ENCODE peak calls at places on chromosomes 11 and 22, in four cellular contexts. X is upper lobe of right lung, Q is AG04449, S is epithelial cell of esophagus. I is an unnamed sample.

GRCh38 chr11:77467993-77468392 is 5.9 kb downstream of the PAK1 start:
- DNase-seq in S (peak; percentile 37), X (no peak), Q (no peak), I (no peak)

GRCh38 chr22:37057226-37057625 is 5.7 kb downstream of the KCTD17 start:
- DNase-seq in X (no peak), Q (no peak), S (no peak), I (no peak)

GRCh38 chr11:111938687-111939160 is 1.6 kb downstream of the DIXDC1 start:
- DNase-seq in Q (no peak), X (no peak), S (peak; percentile 62), I (no peak)

GRCh38 chr11:27972432-27973170 is 135.4 kb downstream of the KIF18A start:
- DNase-seq in Q (no peak), S (peak; percentile 19), X (no peak), I (no peak)

GRCh38 chr11:45100338-45100737 is 46.1 kb upstream of the PRDM11 start:
- DNase-seq in S (peak; percentile 16), Q (no peak), X (no peak), I (no peak)

GRCh38 chr22:46881373-46882118 is 119.1 kb downstream of the TBC1D22A start:
- DNase-seq in X (no peak), Q (no peak), S (peak; percentile 66), I (no peak)

GRCh38 chr11:128814856-128815705 is 52.0 kb downstream of the KCNJ1 start:
- DNase-seq in X (no peak), Q (peak; percentile 85), S (peak; percentile 78), I (no peak)

GRCh38 chr22:32426881-32427280 is 14.8 kb upstream of the RTCB start:
- DNase-seq in Q (no peak), S (no peak), X (no peak), I (no peak)

GRCh38 chr11:109037856-109038780 is 373.2 kb downstream of the DDX10 start:
- DNase-seq in Q (peak; percentile 69), S (peak; percentile 42), X (no peak), I (no peak)

GRCh38 chr11:13064593-13064992 is 55.5 kb downstream of the RASSF10 start:
- DNase-seq in S (no peak), Q (no peak), X (no peak), I (no peak)

GRCh38 chr22:36198936-36199616 is 2.5 kb downstream of the APOL4 start:
- DNase-seq in Q (no peak), S (no peak), X (no peak), I (no peak)

GRCh38 chr22:49815641-49816071 is 12.0 kb downstream of the BRD1 start:
- DNase-seq in X (no peak), S (no peak), Q (no peak), I (peak; percentile 73)

GRCh38 chr11:74319139-74319538 is 7.7 kb upstream of the P4HA3 start:
- DNase-seq in X (no peak), S (peak; percentile 90), Q (peak; percentile 75), I (no peak)

GRCh38 chr22:44261861-44262595 is 50.7 kb downstream of the SHISAL1 start:
- DNase-seq in S (no peak), X (peak; percentile 54), Q (no peak), I (no peak)

GRCh38 chr11:12195773-12196172 is 85.4 kb downstream of the MICAL2 start:
- DNase-seq in Q (no peak), X (no peak), S (no peak), I (no peak)

GRCh38 chr22:38869663-38870062 is 2.4 kb downstream of the CBX6 start:
- DNase-seq in X (no peak), S (no peak), Q (no peak), I (no peak)
- H3K4me3 ChIP-seq in X (no peak overlapping the region), S (no peak overlapping the region), Q (no peak overlapping the region), I (no peak overlapping the region)

GRCh38 chr11:123799438-123799837 is 6.7 kb downstream of the OR6M1 start:
- DNase-seq in Q (no peak), S (no peak), X (no peak), I (no peak)
- H3K4me3 ChIP-seq in Q (no peak overlapping the region), S (no peak overlapping the region), X (no peak overlapping the region), I (no peak overlapping the region)

DNA sequence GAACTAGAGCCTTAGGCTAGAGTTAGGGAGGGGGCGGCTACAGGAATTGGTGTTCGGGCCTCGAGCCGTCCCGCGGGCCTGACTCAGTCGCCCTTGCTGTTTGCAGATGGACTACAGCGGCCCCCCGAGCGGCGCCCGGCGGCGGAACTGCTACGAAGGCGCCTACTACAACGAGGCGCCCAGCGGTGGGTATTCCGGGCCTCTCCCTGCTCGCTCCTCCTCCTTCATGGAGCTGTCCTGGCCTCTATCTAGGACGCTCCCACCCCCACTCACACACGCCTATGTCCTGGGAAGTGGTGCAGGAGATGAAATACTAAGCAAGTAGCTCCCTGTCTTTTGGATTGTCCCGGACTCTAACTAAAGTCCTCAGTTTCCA is 1.4 kb downstream of the MYOD1 start:
- DNase-seq in X (no peak), S (no peak), Q (no peak), I (no peak)
- H3K4me3 ChIP-seq in X (no peak overlapping the region), S (no peak overlapping the region), Q (no peak overlapping the region), I (no peak overlapping the region)

GRCh38 chr11:65642014-65642671 is 4.2 kb downstream of the SIPA1 start:
- DNase-seq in S (no peak), Q (no peak), X (no peak), I (no peak)
- H3K4me3 ChIP-seq in S (no peak overlapping the region), Q (no peak overlapping the region), X (peak overlapping the region; percentile 76), I (no peak overlapping the region)

I was measured in PC-9.